ENCODE peak calls at places on chromosomes 1 and 21, in five cellular contexts. Q is choroid plexus epithelial cell; P is cardiac muscle cell; V is CD8-positive, alpha-beta T cell; W is astrocyte. J is an unnamed sample.
A peak's percentile ranks its signal among the peaks of the same experiment; 100 is the strongest.

GRCh38 chr1:115166531-115167091 is 77.3 kb upstream of the TSPAN2 start:
- DNase-seq in P (no peak), Q (peak; percentile 78), V (no peak), W (peak; percentile 56), J (no peak)

GRCh38 chr21:33070921-33071877 is 1.3 kb downstream of the OLIG1 start:
- DNase-seq in W (no peak), Q (peak; percentile 5), P (peak; percentile 13), V (peak; percentile 8), J (no peak)

GRCh38 chr1:81978945-81979344 is 178.2 kb downstream of the ADGRL2 start:
- DNase-seq in P (no peak), W (peak; percentile 4), V (no peak), Q (peak; percentile 30), J (no peak)

GRCh38 chr1:148263128-148263905 is 111.2 kb upstream of the NBPF11 start:
- DNase-seq in V (peak; percentile 56), W (peak; percentile 79), Q (peak; percentile 88), P (peak; percentile 86), J (peak; percentile 95)

GRCh38 chr1:204338359-204338758 is 21.4 kb downstream of the PLEKHA6 start:
- DNase-seq in W (no peak), V (no peak), P (no peak), Q (no peak), J (no peak)

GRCh38 chr1:175219774-175220173 is 27.2 kb upstream of the KIAA0040 start:
- DNase-seq in V (no peak), P (no peak), Q (no peak), W (no peak), J (no peak)

GRCh38 chr1:30638086-30638485 is 85.3 kb downstream of the MATN1 start:
- DNase-seq in W (no peak), Q (no peak), V (no peak), P (no peak), J (no peak)

GRCh38 chr1:207811319-207811718 is 59.5 kb downstream of the CD46 start:
- DNase-seq in W (no peak), Q (no peak), V (no peak), P (no peak), J (no peak)

GRCh38 chr1:35556494-35557117 is 597 bp downstream of the KIAA0319L start:
- DNase-seq in V (peak; percentile 20), P (no peak), Q (no peak), W (no peak), J (no peak)

GRCh38 chr1:26156285-26157038 is 2.4 kb upstream of the FAM110D start:
- DNase-seq in W (no peak), Q (no peak), V (no peak), P (peak; percentile 66), J (no peak)

GRCh38 chr21:43578677-43579313 is 80.5 kb downstream of the HSF2BP start:
- DNase-seq in P (no peak), W (peak; percentile 84), V (no peak), Q (peak; percentile 80), J (no peak)

GRCh38 chr1:98949606-98950005 is 55.1 kb downstream of the PLPPR5 start:
- DNase-seq in P (no peak), W (peak; percentile 13), V (no peak), Q (peak; percentile 10), J (no peak)

GRCh38 chr1:7199077-7199779 is 414.0 kb downstream of the CAMTA1 start:
- DNase-seq in P (no peak), W (peak; percentile 5), V (no peak), Q (peak; percentile 27), J (no peak)

GRCh38 chr1:154719586-154720327 is 111.8 kb upstream of the ADAR start:
- DNase-seq in V (no peak), W (no peak), P (no peak), Q (no peak), J (no peak)

GRCh38 chr1:38815903-38816627 is 43.5 kb downstream of the RRAGC start:
- DNase-seq in V (no peak), Q (no peak), W (no peak), P (no peak), J (no peak)

GRCh38 chr1:181135462-181135781 is 46.9 kb downstream of the IER5 start:
- DNase-seq in Q (peak; percentile 61), P (no peak), W (no peak), V (no peak), J (no peak)
- H3K4me3 ChIP-seq in Q (no peak overlapping the region), P (no peak overlapping the region), W (no peak overlapping the region), V (no peak overlapping the region), J (no peak overlapping the region)

DNA sequence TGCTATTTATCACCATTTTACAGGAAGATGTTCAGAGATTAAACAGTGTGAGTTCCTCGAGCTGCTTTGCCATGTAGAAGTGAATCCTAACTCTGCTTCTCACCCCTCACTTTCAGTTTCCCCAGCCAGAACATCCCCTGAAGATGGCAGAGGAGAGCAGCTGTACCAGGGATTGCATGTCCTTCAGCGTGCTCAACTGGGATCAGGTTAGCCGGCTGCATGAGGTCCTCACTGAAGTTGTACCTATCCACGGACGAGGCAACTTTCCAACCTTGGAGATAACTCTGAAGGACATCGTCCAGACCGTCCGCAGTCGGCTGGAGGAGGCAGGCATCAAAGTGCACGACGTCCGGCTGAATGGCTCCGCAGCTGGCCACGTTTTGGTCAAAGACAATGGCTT is 16.9 kb downstream of the TENT5C start:
- DNase-seq in Q (no peak), P (no peak), V (no peak), W (no peak), J (no peak)
- TF ChIP-seq CTCF in Q (no peak), P (peak; percentile 6), V (no peak), W (no peak), J (peak; percentile 22)

GRCh38 chr1:240091614-240092300 is at the start of gene FMN2:
- DNase-seq in P (peak; percentile 66), V (no peak), W (peak; percentile 39), Q (no peak), J (no peak)

GRCh38 chr1:240091201-240091600 is 482 bp upstream of the FMN2 start:
- DNase-seq in Q (no peak), P (no peak), W (no peak), V (no peak), J (no peak)

GRCh38 chr1:240094043-240094722 is 2.5 kb downstream of the FMN2 start:
- DNase-seq in P (peak; percentile 22), V (no peak), W (no peak), Q (no peak), J (no peak)

GRCh38 chr1:240093120-240093961 is 1.7 kb downstream of the FMN2 start:
- DNase-seq in Q (no peak), P (peak; percentile 39), V (no peak), W (no peak), J (no peak)

GRCh38 chr1:240092301-240093119 is 827 bp downstream of the FMN2 start:
- DNase-seq in P (peak; percentile 78), Q (peak; percentile 64), W (peak; percentile 76), V (no peak), J (no peak)
- H3K4me3 ChIP-seq in P (peak overlapping the region; percentile 48), Q (peak overlapping the region; percentile 43), W (peak overlapping the region; percentile 78), V (no peak overlapping the region), J (peak overlapping the region; percentile 30)

GRCh38 chr1:6041432-6042062 is 4.1 kb upstream of the KCNAB2 start:
- DNase-seq in Q (peak; percentile 30), W (no peak), V (peak; percentile 34), P (peak; percentile 58), J (no peak)
- TF ChIP-seq CTCF in Q (peak; percentile 69), W (peak; percentile 40), V (peak; percentile 53), P (peak; percentile 66), J (peak; percentile 72)